ENCODE peak calls at places on chromosomes 11 and 22, in four cellular contexts. H is bronchial epithelial cell, R is mammary epithelial cell, C is AG09309. F is an unnamed sample.

GRCh38 chr11:34165786-34166557 is 60.5 kb downstream of the NAT10 start:
- DNase-seq in H (peak; percentile 19), R (peak; percentile 29), C (no peak), F (peak; percentile 72)

GRCh38 chr11:101215069-101215468 is 85.5 kb upstream of the PGR start:
- DNase-seq in H (peak; percentile 11), R (peak; percentile 41), C (no peak), F (peak; percentile 15)

GRCh38 chr11:35304393-35304790 is 115.0 kb downstream of the SLC1A2 start:
- DNase-seq in H (peak; percentile 58), R (peak; percentile 42), C (peak; percentile 46), F (peak; percentile 37)

GRCh38 chr11:134574425-134574824 is 162.4 kb upstream of the B3GAT1 start:
- DNase-seq in H (no peak), R (no peak), C (no peak), F (no peak)

GRCh38 chr11:107691003-107691402 is 20.9 kb downstream of the SLN start:
- DNase-seq in H (peak; percentile 40), R (peak; percentile 8), C (peak; percentile 49), F (peak; percentile 19)

GRCh38 chr11:63508009-63508408 is 2.1 kb downstream of the LGALS12 start:
- DNase-seq in H (no peak), R (no peak), C (no peak), F (no peak)

GRCh38 chr11:9001736-9002135 is 2.1 kb downstream of the NRIP3 start:
- DNase-seq in H (peak; percentile 97), R (peak; percentile 87), C (peak; percentile 48), F (peak; percentile 96)

GRCh38 chr11:11442791-11443190 is 89.7 kb upstream of the CSNK2A3 start:
- DNase-seq in H (no peak), R (no peak), C (no peak), F (no peak)

GRCh38 chr22:47164514-47165337 is 402.3 kb downstream of the TBC1D22A start:
- DNase-seq in H (no peak), R (no peak), C (no peak), F (no peak)

GRCh38 chr11:130514316-130514715 is 65.9 kb downstream of the ADAMTS15 start:
- DNase-seq in H (no peak), R (no peak), C (peak; percentile 27), F (no peak)

GRCh38 chr11:75797796-75798195 is 17.2 kb upstream of the UVRAG start:
- DNase-seq in H (no peak), R (no peak), C (no peak), F (peak; percentile 50)

GRCh38 chr11:84947970-84948600 is 679.1 kb downstream of the DLG2 start:
- DNase-seq in H (peak; percentile 21), R (peak; percentile 5), C (no peak), F (peak; percentile 39)

GRCh38 chr11:16843307-16843706 is 104.9 kb downstream of the C11orf58 start:
- DNase-seq in H (peak; percentile 38), R (no peak), C (no peak), F (peak; percentile 47)

GRCh38 chr11:123122341-123122740 is 60.4 kb upstream of the HSPA8 start:
- DNase-seq in H (peak; percentile 53), R (peak; percentile 43), C (no peak), F (peak; percentile 51)

GRCh38 chr11:3162410-3163240 is 2.5 kb downstream of the OSBPL5 start:
- DNase-seq in H (no peak), R (no peak), C (no peak), F (no peak)

GRCh38 chr22:36335621-36336020 is 52.1 kb downstream of the MYH9 start:
- DNase-seq in H (no peak), R (no peak), C (no peak), F (no peak)

GRCh38 chr22:30569674-30570202 is 4.7 kb downstream of the GAL3ST1 start:
- DNase-seq in H (no peak), R (no peak), C (no peak), F (no peak)

GRCh38 chr11:17423533-17424310 is 35.3 kb upstream of the KCNJ11 start:
- DNase-seq in H (peak; percentile 7), R (no peak), C (no peak), F (peak; percentile 30)

GRCh38 chr11:118705111-118705741 is 25.8 kb upstream of the TREH start:
- DNase-seq in H (no peak), R (no peak), C (no peak), F (no peak)

GRCh38 chr11:96424693-96425092 is 34.9 kb downstream of the JRKL start:
- DNase-seq in H (peak; percentile 37), R (no peak), C (peak; percentile 48), F (peak; percentile 21)

GRCh38 chr11:119727523-119728081 is 1.4 kb downstream of the NECTIN1 start:
- DNase-seq in H (no peak), R (no peak), C (no peak), F (peak; percentile 39)

GRCh38 chr22:29793396-29793795 is 26.2 kb downstream of the UQCR10 start:
- DNase-seq in H (no peak), R (no peak), C (no peak), F (no peak)

DNA sequence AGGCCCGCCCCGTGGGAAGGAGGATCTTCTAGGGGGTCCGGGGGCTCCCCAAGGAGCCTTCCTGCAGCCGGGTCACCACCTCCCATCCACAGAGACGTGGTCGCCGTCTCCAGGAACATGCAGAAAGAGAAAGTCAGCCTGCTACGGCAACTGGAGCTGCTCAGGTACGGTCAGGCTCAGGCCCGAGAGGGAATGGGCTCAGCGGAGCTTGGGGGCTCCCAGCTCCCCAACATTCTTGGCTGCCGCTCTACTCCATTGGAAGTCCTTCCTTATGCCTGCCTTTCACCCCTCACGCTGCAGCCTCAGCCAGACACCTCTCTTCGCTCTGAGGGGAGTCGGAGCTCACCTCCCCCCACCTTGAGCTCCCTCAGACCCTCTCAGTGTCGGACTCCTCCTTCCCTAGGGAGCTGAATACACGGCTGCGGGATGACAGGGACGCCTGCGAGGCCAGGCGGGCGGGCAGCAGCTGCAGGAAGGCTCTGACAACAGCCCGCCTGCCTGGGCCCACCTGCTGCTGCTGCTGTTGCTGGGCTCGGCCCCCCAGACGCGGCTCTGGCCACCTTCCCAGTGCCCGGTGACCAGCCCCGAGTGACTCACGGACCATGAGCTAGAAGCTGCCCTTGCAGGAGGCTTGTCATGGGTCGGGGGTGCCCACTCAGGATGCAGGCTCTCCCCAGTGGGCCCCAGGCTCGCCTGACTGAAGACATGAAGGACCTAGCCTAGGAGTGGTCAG is 1.5 kb upstream of the CD151 start:
- DNase-seq in H (no peak), R (no peak), C (no peak), F (no peak)
- H3K4me3 ChIP-seq in H (no peak overlapping the region), R (no peak overlapping the region), C (no peak overlapping the region), F (no peak overlapping the region)

DNA sequence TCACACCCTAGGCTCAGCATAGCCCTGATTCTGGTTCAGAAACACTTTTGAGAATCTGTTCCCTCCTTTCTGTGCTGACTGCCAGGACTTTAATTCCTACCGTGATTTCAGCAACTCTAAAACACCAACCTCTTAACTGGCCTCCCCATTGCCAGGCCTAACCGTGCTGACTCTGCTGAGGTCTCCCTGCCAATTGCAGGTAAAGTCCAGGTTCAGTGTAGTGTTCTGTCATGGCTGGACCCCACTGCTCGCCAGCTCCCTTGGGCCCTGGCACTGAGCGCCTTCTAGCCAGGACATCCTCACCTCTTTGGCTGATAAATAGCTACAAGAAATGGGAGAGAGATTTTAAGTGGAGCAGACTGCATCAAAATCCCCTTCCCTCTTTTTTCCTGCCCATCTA is 4.6 kb downstream of the UPB1 start:
- DNase-seq in H (no peak), R (no peak), C (no peak), F (no peak)
- TF ChIP-seq CTCF in H (no peak), R (no peak), C (no peak), F (no peak)

DNA sequence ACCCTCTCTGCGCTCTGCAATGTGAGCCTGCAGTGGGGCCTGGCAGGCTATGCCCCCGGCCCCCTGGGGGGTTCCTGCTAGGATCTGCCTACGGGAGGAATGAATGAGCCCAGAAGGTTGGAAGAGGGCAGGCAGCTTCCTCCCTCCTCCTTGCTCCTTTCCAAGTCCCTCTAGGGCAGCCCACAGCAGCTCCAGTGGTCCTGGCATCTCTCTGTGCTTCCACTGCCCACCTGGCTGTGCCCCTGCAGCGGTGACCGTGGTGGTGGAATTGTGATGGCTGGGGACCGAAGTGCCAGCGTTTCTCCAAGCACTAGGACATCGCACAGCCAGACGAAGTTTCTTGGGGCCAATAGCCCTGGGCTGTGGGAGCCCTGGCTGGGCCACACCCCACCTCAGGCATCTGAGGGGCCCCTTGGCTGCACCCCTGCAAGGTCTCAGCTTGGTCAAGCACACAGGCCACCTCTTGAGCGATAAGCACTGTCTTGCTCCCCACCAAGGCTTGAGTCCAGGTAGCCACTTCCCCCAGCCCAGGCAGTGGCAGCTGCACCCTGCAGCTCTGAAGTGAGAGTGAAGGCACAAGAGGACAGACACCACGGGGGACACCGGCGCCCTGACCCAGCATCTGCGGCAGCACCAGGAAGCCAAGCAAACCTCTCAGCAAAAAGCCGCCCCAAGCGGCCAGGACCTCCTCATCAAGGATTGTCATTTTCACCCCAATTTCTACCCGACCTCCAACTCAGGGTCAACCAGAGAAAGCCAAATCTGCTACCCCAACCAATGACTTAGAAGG is 346.3 kb downstream of the CTTN start:
- DNase-seq in H (no peak), R (no peak), C (no peak), F (no peak)
- H3K4me3 ChIP-seq in H (no peak overlapping the region), R (no peak overlapping the region), C (no peak overlapping the region), F (no peak overlapping the region)

GRCh38 chr11:109519253-109519652 is 97.3 kb downstream of the C11orf87 start:
- DNase-seq in H (no peak), R (no peak), C (no peak), F (no peak)

GRCh38 chr11:109526061-109526460 is 104.1 kb downstream of the C11orf87 start:
- DNase-seq in H (no peak), R (no peak), C (no peak), F (no peak)

GRCh38 chr11:109522116-109522755 is 100.2 kb downstream of the C11orf87 start:
- DNase-seq in H (peak; percentile 44), R (no peak), C (no peak), F (peak; percentile 49)

GRCh38 chr11:109527496-109527895 is 105.5 kb downstream of the C11orf87 start:
- DNase-seq in H (no peak), R (no peak), C (peak; percentile 7), F (no peak)

GRCh38 chr11:109521571-109522086 is 99.6 kb downstream of the C11orf87 start:
- DNase-seq in H (peak; percentile 42), R (peak; percentile 19), C (no peak), F (peak; percentile 55)
- TF ChIP-seq CTCF in H (no peak), R (no peak), C (no peak), F (no peak)

DNA sequence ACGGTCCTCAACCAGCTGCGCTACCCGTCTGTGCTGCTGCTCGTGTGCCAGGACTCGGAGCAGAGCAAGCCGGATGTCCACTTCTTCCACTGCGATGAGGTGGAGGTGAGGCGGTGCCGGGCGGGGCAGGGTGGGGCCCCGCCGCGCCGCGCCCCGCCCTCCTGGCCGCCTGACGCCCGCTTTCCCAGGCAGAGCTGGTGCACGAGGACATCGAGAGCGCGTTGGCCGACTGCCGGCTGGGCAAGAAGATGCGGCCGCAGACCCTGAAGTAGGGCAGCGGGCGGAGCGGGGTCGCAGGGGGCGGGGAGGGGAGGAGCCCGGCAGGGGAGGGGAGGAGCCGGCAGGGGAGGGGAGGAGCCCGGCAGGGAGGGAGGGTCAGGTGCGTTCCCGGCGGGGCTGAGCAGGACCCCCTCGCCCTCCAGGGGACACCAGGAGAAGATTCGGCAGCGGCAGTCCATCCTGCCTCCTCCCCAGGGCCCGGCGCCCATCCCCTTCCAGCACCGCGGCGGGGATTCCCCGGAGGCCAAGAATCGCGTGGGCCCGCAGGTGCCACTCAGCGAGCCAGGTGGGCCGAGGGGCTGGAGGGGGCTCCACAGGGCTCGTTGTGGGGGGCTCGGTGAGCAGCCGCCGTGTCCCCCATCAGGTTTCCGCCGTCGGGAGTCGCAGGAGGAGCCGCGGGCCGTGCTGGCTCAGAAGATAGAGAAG is 14.8 kb downstream of the EPS8L2 start:
- DNase-seq in H (no peak), R (peak; percentile 22), C (no peak), F (peak; percentile 44)
- H3K4me3 ChIP-seq in H (no peak overlapping the region), R (no peak overlapping the region), C (no peak overlapping the region), F (no peak overlapping the region)